ENCODE peak calls at places on chromosomes 16 and 17, in five cellular contexts. One of them, this sample, is unnamed.

GRCh38 chr16:29876578-29877249 is 13.7 kb upstream of the CDIPT start:
- DNase-seq in T-cell: peak
- DNase-seq in hepatic stellate cell: no peak
- DNase-seq in small intestine: no peak
- DNase-seq in HAP-1: peak
- DNase-seq in this sample: peak

GRCh38 chr17:9729735-9730420 is 61.5 kb downstream of the DHRS7C start:
- DNase-seq in T-cell: no peak
- DNase-seq in hepatic stellate cell: no peak
- DNase-seq in small intestine: no peak
- DNase-seq in HAP-1: no peak
- DNase-seq in this sample: no peak

GRCh38 chr17:50177983-50178834 is 12.4 kb downstream of the SGCA start:
- DNase-seq in T-cell: peak
- DNase-seq in hepatic stellate cell: peak
- DNase-seq in small intestine: peak
- DNase-seq in HAP-1: peak
- DNase-seq in this sample: peak

GRCh38 chr16:87762071-87762571 is 3.7 kb downstream of the KLHDC4 start:
- DNase-seq in T-cell: peak
- DNase-seq in hepatic stellate cell: no peak
- DNase-seq in small intestine: no peak
- DNase-seq in HAP-1: no peak
- DNase-seq in this sample: no peak

GRCh38 chr16:80616362-80616761 is 75.6 kb downstream of the DYNLRB2 start:
- DNase-seq in T-cell: no peak
- DNase-seq in hepatic stellate cell: no peak
- DNase-seq in small intestine: no peak
- DNase-seq in HAP-1: no peak
- DNase-seq in this sample: no peak

GRCh38 chr17:4480929-4481898 is 17.5 kb upstream of the SPNS2 start:
- DNase-seq in T-cell: no peak
- DNase-seq in hepatic stellate cell: no peak
- DNase-seq in small intestine: peak
- DNase-seq in HAP-1: no peak
- DNase-seq in this sample: no peak

GRCh38 chr16:89024546-89024945 is 47.5 kb upstream of the CBFA2T3 start:
- DNase-seq in T-cell: no peak
- DNase-seq in hepatic stellate cell: no peak
- DNase-seq in small intestine: no peak
- DNase-seq in HAP-1: no peak
- DNase-seq in this sample: peak

GRCh38 chr17:7034955-7035590 is 742 bp upstream of the SLC16A13 start:
- DNase-seq in T-cell: no peak
- DNase-seq in hepatic stellate cell: no peak
- DNase-seq in small intestine: peak
- DNase-seq in HAP-1: no peak
- DNase-seq in this sample: no peak

GRCh38 chr17:64061157-64061898 is 40.9 kb upstream of the ICAM2 start:
- DNase-seq in T-cell: no peak
- DNase-seq in hepatic stellate cell: no peak
- DNase-seq in small intestine: no peak
- DNase-seq in HAP-1: no peak
- DNase-seq in this sample: no peak

GRCh38 chr16:82379601-82380000 is 209.6 kb upstream of the MPHOSPH6 start:
- DNase-seq in T-cell: no peak
- DNase-seq in hepatic stellate cell: no peak
- DNase-seq in small intestine: no peak
- DNase-seq in HAP-1: no peak
- DNase-seq in this sample: peak

GRCh38 chr17:57630736-57631135 is 114.4 kb downstream of the CCDC182 start:
- DNase-seq in T-cell: no peak
- DNase-seq in hepatic stellate cell: no peak
- DNase-seq in small intestine: no peak
- DNase-seq in HAP-1: no peak
- DNase-seq in this sample: no peak

GRCh38 chr16:5615868-5616642 is 518.5 kb upstream of the EEF2KMT start:
- DNase-seq in T-cell: peak
- DNase-seq in hepatic stellate cell: peak
- DNase-seq in small intestine: peak
- DNase-seq in HAP-1: peak
- DNase-seq in this sample: peak

GRCh38 chr16:85396879-85397871 is 215.9 kb upstream of the GSE1 start:
- DNase-seq in T-cell: no peak
- DNase-seq in hepatic stellate cell: no peak
- DNase-seq in small intestine: peak
- DNase-seq in HAP-1: no peak
- DNase-seq in this sample: no peak

GRCh38 chr16:19691161-19691850 is 26.7 kb downstream of the KNOP1 start:
- DNase-seq in T-cell: no peak
- DNase-seq in hepatic stellate cell: no peak
- DNase-seq in small intestine: no peak
- DNase-seq in HAP-1: no peak
- DNase-seq in this sample: no peak

GRCh38 chr16:4176794-4177438 is 60.7 kb upstream of the ADCY9 start:
- DNase-seq in T-cell: no peak
- DNase-seq in hepatic stellate cell: peak
- DNase-seq in small intestine: peak
- DNase-seq in HAP-1: no peak
- DNase-seq in this sample: no peak

GRCh38 chr16:85183564-85183963 is 71.3 kb upstream of the CIBAR2 start:
- DNase-seq in T-cell: no peak
- DNase-seq in hepatic stellate cell: no peak
- DNase-seq in small intestine: no peak
- DNase-seq in HAP-1: no peak
- DNase-seq in this sample: no peak

GRCh38 chr17:17613708-17614114 is 22.2 kb upstream of the PEMT start:
- DNase-seq in T-cell: peak
- DNase-seq in hepatic stellate cell: peak
- DNase-seq in small intestine: peak
- DNase-seq in HAP-1: peak
- DNase-seq in this sample: peak

GRCh38 chr17:33494156-33494555 is 201.1 kb upstream of the ASIC2 start:
- DNase-seq in T-cell: no peak
- DNase-seq in hepatic stellate cell: no peak
- DNase-seq in small intestine: no peak
- DNase-seq in HAP-1: no peak
- DNase-seq in this sample: no peak

GRCh38 chr17:60077226-60077625 is 1.5 kb downstream of the HEATR6 start:
- DNase-seq in T-cell: no peak
- DNase-seq in hepatic stellate cell: no peak
- DNase-seq in small intestine: no peak
- DNase-seq in HAP-1: peak
- DNase-seq in this sample: no peak

GRCh38 chr16:64408699-64409098 is 713.2 kb downstream of the CDH11 start:
- DNase-seq in T-cell: no peak
- DNase-seq in hepatic stellate cell: no peak
- DNase-seq in small intestine: no peak
- DNase-seq in HAP-1: no peak
- DNase-seq in this sample: no peak

GRCh38 chr16:13902052-13902451 is 17.9 kb upstream of the ERCC4 start:
- DNase-seq in T-cell: no peak
- DNase-seq in hepatic stellate cell: no peak
- DNase-seq in small intestine: no peak
- DNase-seq in HAP-1: no peak
- DNase-seq in this sample: no peak

GRCh38 chr17:16197276-16197675 is 18.1 kb downstream of the NCOR1 start:
- DNase-seq in T-cell: no peak
- DNase-seq in hepatic stellate cell: no peak
- DNase-seq in small intestine: no peak
- DNase-seq in HAP-1: no peak
- DNase-seq in this sample: no peak

GRCh38 chr17:52678211-52678610 is 519.7 kb upstream of the CA10 start:
- DNase-seq in T-cell: no peak
- DNase-seq in hepatic stellate cell: no peak
- DNase-seq in small intestine: no peak
- DNase-seq in HAP-1: no peak
- DNase-seq in this sample: no peak

GRCh38 chr16:83456934-83457333 is 350.8 kb upstream of the HSBP1 start:
- DNase-seq in T-cell: no peak
- DNase-seq in hepatic stellate cell: no peak
- DNase-seq in small intestine: no peak
- DNase-seq in HAP-1: no peak
- DNase-seq in this sample: no peak

GRCh38 chr17:73384926-73385325 is 73.1 kb upstream of the CDC42EP4 start:
- DNase-seq in T-cell: no peak
- DNase-seq in hepatic stellate cell: no peak
- DNase-seq in small intestine: no peak
- DNase-seq in HAP-1: no peak
- DNase-seq in this sample: no peak

GRCh38 chr16:87457724-87458423 is 35.0 kb downstream of the ZCCHC14 start:
- DNase-seq in T-cell: no peak
- DNase-seq in hepatic stellate cell: peak
- DNase-seq in small intestine: no peak
- DNase-seq in HAP-1: no peak
- DNase-seq in this sample: no peak

GRCh38 chr16:2147981-2148671 is at the start of gene RAB26:
- DNase-seq in T-cell: peak
- DNase-seq in hepatic stellate cell: peak
- DNase-seq in small intestine: peak
- DNase-seq in HAP-1: peak
- DNase-seq in this sample: peak

GRCh38 chr17:47077576-47077975 is 98.5 kb upstream of the RPRML start:
- DNase-seq in T-cell: no peak
- DNase-seq in hepatic stellate cell: no peak
- DNase-seq in small intestine: no peak
- DNase-seq in HAP-1: no peak
- DNase-seq in this sample: no peak

GRCh38 chr16:49455181-49455990 is 81.8 kb downstream of the C16orf78 start:
- DNase-seq in T-cell: no peak
- DNase-seq in hepatic stellate cell: no peak
- DNase-seq in small intestine: no peak
- DNase-seq in HAP-1: no peak
- DNase-seq in this sample: no peak

GRCh38 chr16:49441366-49441780 is 67.8 kb downstream of the C16orf78 start:
- DNase-seq in T-cell: peak
- DNase-seq in hepatic stellate cell: no peak
- DNase-seq in small intestine: peak
- DNase-seq in HAP-1: no peak
- DNase-seq in this sample: peak

GRCh38 chr17:18026408-18026776 is 12.6 kb downstream of the ATPAF2 start:
- DNase-seq in T-cell: peak
- DNase-seq in hepatic stellate cell: no peak
- DNase-seq in small intestine: no peak
- DNase-seq in HAP-1: peak
- DNase-seq in this sample: no peak

This sample was measured in retina.